ENCODE peak calls at places on chromosomes 12 and 14, in seven cellular contexts. X is K562, P is HepG2, J is SK-N-SH, L is GM12878, O is GM12892, W is H1. I is an unnamed sample.

GRCh38 chr12:123972448-123973401 is at the start of the genes CCDC92 and ZNF664:
- DNase-seq in P (peak; percentile 85), J (peak; percentile 99), L (peak; percentile 56), O (peak; percentile 96), W (peak; percentile 82), X (peak; percentile 99), I (peak; percentile 95)

GRCh38 chr14:92613008-92613658 is 99.6 kb downstream of the RIN3 start:
- DNase-seq in P (peak; percentile 20), W (peak; percentile 51), L (no peak), O (no peak), X (peak; percentile 32), J (peak; percentile 59), I (no peak)

GRCh38 chr14:95316826-95317225 is 2.9 kb downstream of the CLMN start:
- DNase-seq in O (no peak), W (no peak), L (no peak), X (no peak), P (no peak), J (peak; percentile 59), I (no peak)

GRCh38 chr12:6775775-6776174 is 3.5 kb downstream of the LAG3 start:
- DNase-seq in J (no peak), P (peak; percentile 60), W (no peak), L (no peak), O (no peak), X (no peak), I (no peak)

GRCh38 chr14:68181395-68182326 is 362.1 kb downstream of the RAD51B start:
- DNase-seq in L (peak; percentile 48), J (no peak), O (no peak), X (no peak), W (no peak), P (peak; percentile 68), I (no peak)

GRCh38 chr12:31855427-31855826 is 103.8 kb upstream of the RESF1 start:
- DNase-seq in L (no peak), P (no peak), O (no peak), X (no peak), W (no peak), J (no peak), I (no peak)

GRCh38 chr12:25570418-25570817 is 17.3 kb upstream of the LMNTD1 start:
- DNase-seq in O (no peak), W (no peak), X (no peak), P (no peak), J (no peak), L (no peak), I (no peak)

GRCh38 chr14:30180219-30180618 is 252.6 kb upstream of the PRKD1 start:
- DNase-seq in W (no peak), O (no peak), L (no peak), X (no peak), J (no peak), P (no peak), I (no peak)

GRCh38 chr12:52010152-52010622 is 3.4 kb downstream of the TAMALIN start:
- DNase-seq in O (no peak), X (peak; percentile 89), J (peak; percentile 88), L (no peak), W (peak; percentile 67), P (peak; percentile 72), I (no peak)

GRCh38 chr14:24233538-24233866 is 773 bp downstream of the GMPR2 start:
- DNase-seq in W (no peak), P (peak; percentile 64), O (no peak), X (peak; percentile 25), L (no peak), J (no peak), I (no peak)

GRCh38 chr14:81849714-81850113 is 316.1 kb upstream of the SEL1L start:
- DNase-seq in O (no peak), P (no peak), L (no peak), X (no peak), W (no peak), J (no peak), I (no peak)

GRCh38 chr12:124651508-124652273 is 84.3 kb upstream of the NCOR2 start:
- DNase-seq in O (no peak), W (no peak), L (no peak), P (no peak), J (peak; percentile 67), X (no peak), I (no peak)

GRCh38 chr14:99586761-99587462 is 17.1 kb downstream of the CCDC85C start:
- DNase-seq in O (no peak), J (no peak), X (no peak), L (no peak), P (no peak), W (no peak), I (no peak)

GRCh38 chr12:66942741-66943465 is 264.0 kb upstream of the GRIP1 start:
- DNase-seq in O (no peak), W (no peak), P (no peak), X (no peak), J (peak; percentile 4), L (no peak), I (no peak)

GRCh38 chr12:117064596-117064995 is 34.6 kb downstream of the TESC start:
- DNase-seq in P (no peak), L (no peak), W (no peak), X (no peak), J (no peak), O (no peak), I (no peak)

GRCh38 chr14:21672116-21672515 is 1.5 kb downstream of the OR4E1 start:
- DNase-seq in W (no peak), L (no peak), J (no peak), O (no peak), X (no peak), P (no peak), I (no peak)

GRCh38 chr14:21671371-21671770 is 2.2 kb downstream of the OR4E1 start:
- DNase-seq in L (no peak), O (no peak), P (no peak), X (no peak), W (no peak), J (no peak), I (no peak)

GRCh38 chr14:21673718-21674117 is at the start of gene OR4E1:
- DNase-seq in W (no peak), L (no peak), P (no peak), O (no peak), J (no peak), X (no peak), I (no peak)

GRCh38 chr14:21669284-21669683 is 4.3 kb downstream of the OR4E1 start:
- DNase-seq in O (no peak), P (peak; percentile 18), L (no peak), W (no peak), X (no peak), J (no peak), I (no peak)

DNA sequence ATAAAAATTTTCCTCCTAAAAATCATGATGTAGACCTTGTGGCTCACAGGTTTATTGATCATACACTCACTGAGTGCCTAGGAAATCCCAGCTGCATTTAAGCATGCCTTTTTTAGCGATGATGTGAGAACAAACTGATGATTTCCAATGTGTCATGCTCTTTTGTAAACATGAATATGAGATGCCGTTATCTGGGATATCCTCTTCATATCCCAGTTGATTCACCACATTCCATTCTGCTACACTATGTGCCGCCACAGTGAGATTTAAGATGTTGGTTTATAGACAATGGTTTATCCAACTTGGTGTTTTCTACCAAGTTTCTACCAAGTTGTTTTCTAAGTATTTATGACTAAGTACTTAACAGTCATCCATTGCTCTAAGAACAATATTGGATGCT is 5.2 kb downstream of the OR4E1 start:
- DNase-seq in P (peak; percentile 18), J (no peak), O (no peak), W (no peak), X (no peak), L (no peak), I (no peak)
- TF ChIP-seq TAF1 in P (no peak), J (no peak), O (no peak), W (no peak), X (no peak), L (no peak), I (no peak)

GRCh38 chr12:55955344-55955743 is 10.5 kb downstream of the PMEL start:
- DNase-seq in O (no peak), P (no peak), J (no peak), L (no peak), W (no peak), X (no peak), I (no peak)

GRCh38 chr12:55957106-55957859 is 8.6 kb downstream of the PMEL start:
- DNase-seq in L (no peak), J (no peak), O (no peak), W (no peak), P (no peak), X (no peak), I (no peak)

DNA sequence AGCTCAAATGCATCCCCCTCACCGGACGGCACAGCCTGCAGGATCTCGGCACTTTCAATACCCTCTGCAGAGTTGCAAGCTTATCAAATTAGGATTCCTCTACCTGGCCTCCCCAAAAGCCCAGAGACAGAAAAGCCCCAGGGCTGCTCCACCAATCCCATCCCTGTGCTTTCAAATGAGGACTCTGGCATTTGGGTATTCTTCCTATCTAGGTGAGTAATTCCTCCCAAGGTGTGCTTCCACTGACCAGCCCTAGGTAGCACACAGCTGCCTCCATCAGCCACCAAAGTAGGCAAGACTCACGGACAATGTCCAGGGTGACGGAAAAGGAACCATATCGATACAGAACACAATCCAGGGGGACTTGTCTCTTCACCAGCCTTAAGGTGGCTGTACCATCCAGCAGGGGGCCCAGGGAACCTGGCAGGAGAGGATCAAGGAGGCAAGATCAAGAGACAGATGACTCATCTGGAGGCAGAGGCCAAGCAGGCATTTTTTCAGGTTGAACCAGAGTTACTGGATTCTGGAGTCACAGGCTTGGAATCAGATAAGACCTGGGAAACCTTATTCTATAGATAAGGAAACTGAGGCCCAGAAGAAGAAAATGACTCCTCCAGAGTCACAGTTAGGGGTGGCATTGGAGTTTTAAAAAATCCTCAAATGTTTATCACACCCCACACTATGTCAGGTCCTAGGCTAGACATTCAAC is 9.9 kb downstream of the PMEL start:
- DNase-seq in W (no peak), O (no peak), P (peak; percentile 48), L (no peak), J (peak; percentile 41), X (peak; percentile 43), I (no peak)
- TF ChIP-seq TAF1 in W (no peak), O (no peak), P (no peak), L (no peak), J (no peak), X (no peak), I (no peak)

GRCh38 chr14:96383445-96383844 is 8.5 kb upstream of the AK7 start:
- DNase-seq in O (no peak), L (no peak), W (no peak), P (no peak), J (no peak), X (no peak), I (no peak)
- TF ChIP-seq TAF1 in O (no peak), L (no peak), W (no peak), P (no peak), J (no peak), X (no peak), I (no peak)

DNA sequence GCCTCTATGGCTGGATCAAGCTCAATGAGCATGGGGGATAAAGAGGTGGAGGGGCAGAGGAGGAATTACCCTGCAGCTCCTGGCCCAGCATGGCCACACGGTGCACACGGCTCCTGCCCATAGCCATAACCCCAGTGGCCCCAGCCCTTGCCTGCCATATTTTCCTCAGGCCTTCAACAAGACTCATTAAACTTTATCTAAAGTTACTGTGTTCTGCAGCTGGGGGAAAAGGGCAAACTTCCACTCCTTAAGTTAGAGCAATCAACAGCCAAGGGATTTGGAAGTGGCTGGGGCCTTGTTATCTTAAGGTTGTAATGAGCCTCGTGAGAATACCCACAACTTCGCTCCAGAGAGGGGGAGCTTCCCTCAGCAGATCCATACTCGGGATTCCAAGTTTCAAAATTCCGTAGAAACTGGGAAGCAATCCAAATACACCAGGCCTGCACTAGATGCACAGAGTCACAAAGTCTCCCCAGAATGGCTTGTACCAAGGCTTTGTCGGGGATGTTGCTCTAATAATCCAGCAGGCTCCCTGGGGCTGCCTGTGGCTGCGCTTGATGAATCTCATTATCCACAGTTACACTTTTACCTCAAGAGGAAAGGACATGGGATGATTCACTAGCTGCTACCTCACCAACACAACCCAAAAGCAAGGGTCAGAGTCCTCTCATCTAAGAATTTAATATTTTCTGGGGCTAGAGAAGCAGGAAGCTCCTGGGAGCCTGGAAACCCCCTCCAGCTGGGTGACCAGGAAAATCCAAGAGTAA is 13.0 kb upstream of the OR6J1 start:
- DNase-seq in X (no peak), P (no peak), J (no peak), O (no peak), L (no peak), W (no peak), I (no peak)
- TF ChIP-seq TAF1 in X (no peak), P (no peak), J (no peak), O (no peak), L (no peak), W (no peak), I (no peak)

I was measured in GM12891.